ENCODE peak calls at places on chromosomes 2 and 18, in four cellular contexts. R is stomach, M is transverse colon, Z is upper lobe of left lung. D is an unnamed sample. For H3K4me1, the result is how much of the 10 kb centered on the place peaks cover.

GRCh38 chr2:126970583-126970982 is 71.9 kb downstream of the TEX51 start:
- DNase-seq in R (no peak), M (no peak), Z (no peak), D (no peak)

GRCh38 chr2:76044701-76045100 is 334.0 kb upstream of the GCFC2 start:
- DNase-seq in R (no peak), M (no peak), Z (no peak), D (no peak)

GRCh38 chr18:33830210-33830609 is 252.2 kb downstream of the ASXL3 start:
- DNase-seq in R (no peak), M (no peak), Z (no peak), D (no peak)

GRCh38 chr2:46117379-46117778 is 179.8 kb upstream of the EPAS1 start:
- DNase-seq in R (no peak), M (no peak), Z (no peak), D (no peak)

GRCh38 chr2:223612501-223612900 is 10.3 kb upstream of the SCG2 start:
- DNase-seq in R (no peak), M (no peak), Z (no peak), D (no peak)

GRCh38 chr2:223108376-223109100 is 56.5 kb downstream of the KCNE4 start:
- DNase-seq in R (no peak), M (no peak), Z (no peak), D (no peak)

GRCh38 chr2:9311488-9311887 is 104.9 kb downstream of the ASAP2 start:
- DNase-seq in R (no peak), M (peak), Z (no peak), D (no peak)

GRCh38 chr2:211174631-211175030 is 618.2 kb downstream of the CPS1 start:
- DNase-seq in R (no peak), M (no peak), Z (no peak), D (no peak)

GRCh38 chr2:120646994-120647393 is 88.7 kb upstream of the GLI2 start:
- DNase-seq in R (no peak), M (no peak), Z (no peak), D (no peak)

GRCh38 chr2:239678186-239678490 is 277.3 kb upstream of the HDAC4 start:
- DNase-seq in R (no peak), M (no peak), Z (no peak), D (no peak)

GRCh38 chr2:201964631-201965206 is 68.9 kb upstream of the FZD7 start:
- DNase-seq in R (no peak), M (no peak), Z (no peak), D (no peak)

GRCh38 chr2:96952016-96952750 is 34.2 kb downstream of the FAM178B start:
- DNase-seq in R (no peak), M (no peak), Z (no peak), D (no peak)

GRCh38 chr2:172437419-172438063 is 10.2 kb downstream of the ITGA6 start:
- DNase-seq in R (no peak), M (no peak), Z (no peak), D (no peak)

GRCh38 chr18:51660316-51660715 is 462.8 kb upstream of the MEX3C start:
- DNase-seq in R (no peak), M (no peak), Z (no peak), D (no peak)

GRCh38 chr2:191617589-191617988 is 60.3 kb upstream of the NABP1 start:
- DNase-seq in R (no peak), M (no peak), Z (no peak), D (no peak)

GRCh38 chr18:50849448-50849847 is 29.5 kb upstream of the ME2 start:
- DNase-seq in R (no peak), M (no peak), Z (no peak), D (no peak)

GRCh38 chr18:47100214-47100831 is 50.0 kb downstream of the HDHD2 start:
- DNase-seq in R (peak), M (peak), Z (peak), D (peak)

GRCh38 chr2:223442874-223443273 is 159.3 kb downstream of the SCG2 start:
- DNase-seq in R (no peak), M (no peak), Z (no peak), D (no peak)

GRCh38 chr2:60297296-60298010 is 256.0 kb downstream of the BCL11A start:
- DNase-seq in R (peak), M (peak), Z (peak), D (no peak)

GRCh38 chr2:233639860-233640259 is 3.6 kb downstream of the UGT1A10 start:
- DNase-seq in R (no peak), M (no peak), Z (no peak), D (no peak)

GRCh38 chr2:17976871-17977746 is 98.6 kb downstream of the KCNS3 start:
- DNase-seq in R (no peak), M (peak), Z (peak), D (no peak)

GRCh38 chr2:147352294-147352693 is 492.5 kb upstream of the ACVR2A start:
- DNase-seq in R (no peak), M (no peak), Z (no peak), D (no peak)

GRCh38 chr2:7471185-7471584 is 554.0 kb downstream of the RNF144A start:
- DNase-seq in R (no peak), M (no peak), Z (no peak), D (no peak)

GRCh38 chr2:179966778-179967394 is 40.2 kb downstream of the CWC22 start:
- DNase-seq in R (no peak), M (no peak), Z (no peak), D (no peak)

GRCh38 chr2:32860385-32860784 is 86.4 kb upstream of the LTBP1 start:
- DNase-seq in R (no peak), M (no peak), Z (no peak), D (no peak)

GRCh38 chr2:190119257-190119656 is 56.7 kb upstream of the MSTN start:
- DNase-seq in R (no peak), M (no peak), Z (peak), D (no peak)

GRCh38 chr2:170710609-170710979 is 4.5 kb upstream of the SP5 start:
- DNase-seq in R (no peak), M (no peak), Z (no peak), D (no peak)

GRCh38 chr2:97730245-97730644 is 16.9 kb downstream of the ZAP70 start:
- DNase-seq in R (no peak), M (no peak), Z (no peak), D (no peak)

GRCh38 chr18:76923485-76924085 is 101.2 kb downstream of the ZNF236 start:
- DNase-seq in R (no peak), M (peak), Z (no peak), D (no peak)

GRCh38 chr2:70340921-70341765 is 39.3 kb upstream of the FAM136A start:
- DNase-seq in R (no peak), M (peak), Z (peak), D (no peak)

GRCh38 chr2:179861027-179861776 is at the start of gene ZNF385B:
- DNase-seq in R (no peak), M (peak), Z (no peak), D (peak)

GRCh38 chr18:39302481-39302880 is 1736.9 kb upstream of the CELF4 start:
- DNase-seq in R (no peak), M (no peak), Z (no peak), D (no peak)

GRCh38 chr2:60958361-60958760 is 59.2 kb upstream of the PEX13 start:
- DNase-seq in R (no peak), M (no peak), Z (no peak), D (no peak)

GRCh38 chr2:233426619-233427342 is 72.5 kb downstream of the DGKD start:
- DNase-seq in R (peak), M (no peak), Z (no peak), D (no peak)

GRCh38 chr2:74457129-74457548 is 1.1 kb upstream of the WBP1 start:
- DNase-seq in R (no peak), M (no peak), Z (no peak), D (no peak)

GRCh38 chr2:102093662-102094061 is 48.9 kb upstream of the IL1R1 start:
- DNase-seq in R (no peak), M (no peak), Z (no peak), D (no peak)
- H3K27ac ChIP-seq in R (no peak), M (no peak), Z (no peak), D (no peak)

DNA sequence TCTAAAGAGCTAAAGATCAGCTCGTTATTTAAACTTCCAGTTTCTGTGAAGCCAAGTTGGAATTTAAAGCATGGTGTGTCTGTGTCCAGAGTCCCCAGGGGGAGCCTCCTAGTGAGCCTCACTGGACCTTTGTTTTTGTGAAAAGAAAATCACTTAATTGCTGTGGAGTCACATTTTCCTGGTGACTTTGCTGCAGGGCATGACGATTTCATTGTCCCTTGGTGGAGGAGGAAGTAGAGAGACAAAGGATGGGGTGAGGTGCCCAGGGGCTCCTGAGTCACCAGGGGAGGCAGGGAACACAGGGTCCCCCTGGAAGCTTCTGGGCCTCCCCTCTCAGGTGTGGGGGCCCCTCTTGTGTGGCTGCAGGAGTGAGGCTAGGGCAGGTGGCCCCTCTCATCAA is 19.7 kb downstream of the ATP6V1C2 start:
- DNase-seq in R (no peak), M (no peak), Z (no peak), D (no peak)
- TF ChIP-seq EP300 in R (no peak), M (no peak), Z (no peak), D (no peak)

DNA sequence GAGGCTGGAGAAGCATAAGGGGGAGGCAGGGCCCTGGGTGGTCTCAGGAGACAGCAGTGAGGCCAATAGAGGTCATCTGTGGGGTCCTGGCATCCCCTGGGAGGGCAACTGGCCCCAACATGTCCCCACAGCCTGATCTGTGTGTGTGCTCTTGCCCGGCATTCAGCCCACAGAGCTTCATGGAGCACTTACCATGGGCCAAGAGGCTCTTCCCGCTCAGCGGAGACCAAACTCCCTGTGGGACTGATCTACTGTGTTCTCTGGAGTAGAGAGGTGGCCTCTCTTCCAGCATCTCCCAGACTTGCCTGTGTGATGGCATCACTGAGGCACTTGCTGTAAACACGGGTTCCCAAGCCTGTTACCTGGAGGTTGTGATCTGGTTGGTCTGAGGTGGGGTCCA is 67.5 kb downstream of the SOWAHC start:
- DNase-seq in R (no peak), M (no peak), Z (no peak), D (no peak)
- H3K4me1 ChIP-seq in R (under half), M (half or more), Z (under half), D (under half)

GRCh38 chr2:212414699-212415309 is 123.8 kb downstream of the ERBB4 start:
- DNase-seq in R (no peak), M (no peak), Z (no peak), D (no peak)
- H3K27ac ChIP-seq in R (no peak), M (no peak), Z (no peak), D (no peak)

D was measured in ovary.